ENCODE peak calls at places on chromosome 4, in seven cellular contexts. V is HFFc6; W is posterior vena cava; P is central memory CD4-positive, alpha-beta T cell; I is cardiac fibroblast; G is osteocyte; M is fibroblast of pulmonary artery. O is an unnamed sample.

GRCh38 chr4:3253808-3254207 is 4.8 kb downstream of the MSANTD1 start:
- DNase-seq in I (no peak), P (no peak), M (no peak), V (no peak), W (peak), G (no peak), O (no peak)

GRCh38 chr4:73705721-73706120 is 34.6 kb upstream of the CXCL8 start:
- DNase-seq in V (no peak), G (no peak), I (no peak), M (no peak), P (no peak), W (no peak), O (no peak)

GRCh38 chr4:123651536-123652175 is 255.1 kb downstream of the SPRY1 start:
- DNase-seq in I (no peak), G (no peak), M (no peak), V (no peak), W (no peak), P (no peak), O (no peak)

GRCh38 chr4:147361726-147362125 is 119.2 kb upstream of the EDNRA start:
- DNase-seq in W (no peak), I (peak), P (no peak), V (peak), M (peak), G (no peak), O (peak)

GRCh38 chr4:147250062-147250461 is 230.8 kb upstream of the EDNRA start:
- DNase-seq in G (no peak), M (no peak), W (no peak), V (no peak), P (no peak), I (no peak), O (no peak)

GRCh38 chr4:151428346-151428745 is 19.4 kb downstream of the FHIP1A start:
- DNase-seq in I (no peak), M (no peak), G (no peak), V (no peak), W (no peak), P (no peak), O (no peak)

GRCh38 chr4:160319221-160319867 is 1216.5 kb downstream of the RAPGEF2 start:
- DNase-seq in W (no peak), P (no peak), I (no peak), M (peak), V (no peak), G (no peak), O (no peak)

GRCh38 chr4:124527364-124527763 is 185.2 kb downstream of the ANKRD50 start:
- DNase-seq in W (no peak), I (no peak), P (no peak), G (no peak), V (no peak), M (no peak), O (no peak)

GRCh38 chr4:73593631-73594241 is 26.5 kb downstream of the RASSF6 start:
- DNase-seq in G (no peak), M (peak), I (peak), V (peak), P (no peak), W (no peak), O (no peak)

GRCh38 chr4:83889802-83890201 is 353.9 kb downstream of the GPAT3 start:
- DNase-seq in W (no peak), V (peak), G (no peak), P (no peak), I (peak), M (peak), O (peak)

GRCh38 chr4:128358231-128358902 is 70.8 kb upstream of the PGRMC2 start:
- DNase-seq in P (no peak), M (peak), I (peak), G (no peak), V (peak), W (no peak), O (peak)

GRCh38 chr4:56055027-56055976 is 106.6 kb downstream of the CEP135 start:
- DNase-seq in I (no peak), M (no peak), G (no peak), P (no peak), V (no peak), W (no peak), O (no peak)

GRCh38 chr4:186844059-186844681 is 120.5 kb upstream of the FAT1 start:
- DNase-seq in W (no peak), G (no peak), M (peak), P (no peak), I (peak), V (peak), O (peak)

GRCh38 chr4:70994069-70994366 is 569 bp downstream of the DCK start:
- DNase-seq in I (no peak), V (no peak), M (no peak), P (no peak), W (peak), G (no peak), O (no peak)

GRCh38 chr4:118935819-118936218 is 47.2 kb downstream of the SYNPO2 start:
- DNase-seq in I (no peak), V (no peak), G (no peak), P (no peak), M (no peak), W (no peak), O (no peak)

GRCh38 chr4:41600243-41600642 is 62.3 kb downstream of the LIMCH1 start:
- DNase-seq in G (no peak), I (peak), V (no peak), P (no peak), W (no peak), M (peak), O (no peak)

GRCh38 chr4:4430492-4431195 is 43.7 kb downstream of the NSG1 start:
- DNase-seq in G (peak), W (peak), P (peak), I (peak), V (peak), M (peak), O (peak)